ENCODE peak calls at places on chromosome 7, in eight cellular contexts. One of them, this sample, is unnamed.

GRCh38 chr7:1818581-1819200 is 148.6 kb downstream of the ELFN1 start:
- DNase-seq in stimulated activated naive CD8-positive, alpha-beta T cell treated with anti-CD3 and anti-CD28 coated beads, Interleukin-15, amount 100 ng/mL, for 72 hours: no peak
- DNase-seq in stimulated activated CD8-positive, alpha-beta memory T cell treated with anti-CD3 and anti-CD28 coated beads, Interleukin-15, amount 100 ng/mL, for 1 hour: no peak
- DNase-seq in COR-L47: peak; percentile 29
- DNase-seq in M059J: no peak
- DNase-seq in activated naive CD4-positive, alpha-beta T cell treated with anti-CD3 and anti-CD28 coated beads, Interleukin-2, amount 50 U/mL, for 16 hours: no peak
- DNase-seq in AG04450: no peak
- DNase-seq in SJCRH30: peak; percentile 57
- DNase-seq in this sample: no peak

GRCh38 chr7:90488220-90488619 is 18.8 kb downstream of the PTTG1IP2 start:
- DNase-seq in stimulated activated CD8-positive, alpha-beta memory T cell treated with anti-CD3 and anti-CD28 coated beads, Interleukin-15, amount 100 ng/mL, for 1 hour: no peak
- DNase-seq in activated naive CD4-positive, alpha-beta T cell treated with anti-CD3 and anti-CD28 coated beads, Interleukin-2, amount 50 U/mL, for 16 hours: no peak
- DNase-seq in AG04450: no peak
- DNase-seq in stimulated activated naive CD8-positive, alpha-beta T cell treated with anti-CD3 and anti-CD28 coated beads, Interleukin-15, amount 100 ng/mL, for 72 hours: no peak
- DNase-seq in M059J: no peak
- DNase-seq in COR-L47: no peak
- DNase-seq in SJCRH30: no peak
- DNase-seq in this sample: no peak

GRCh38 chr7:139629392-139630082 is 106.1 kb downstream of the CLEC2L start:
- DNase-seq in stimulated activated naive CD8-positive, alpha-beta T cell treated with anti-CD3 and anti-CD28 coated beads, Interleukin-15, amount 100 ng/mL, for 72 hours: no peak
- DNase-seq in stimulated activated CD8-positive, alpha-beta memory T cell treated with anti-CD3 and anti-CD28 coated beads, Interleukin-15, amount 100 ng/mL, for 1 hour: no peak
- DNase-seq in COR-L47: no peak
- DNase-seq in activated naive CD4-positive, alpha-beta T cell treated with anti-CD3 and anti-CD28 coated beads, Interleukin-2, amount 50 U/mL, for 16 hours: no peak
- DNase-seq in AG04450: no peak
- DNase-seq in M059J: no peak
- DNase-seq in SJCRH30: peak; percentile 32
- DNase-seq in this sample: no peak

GRCh38 chr7:22781230-22781711 is 41.4 kb downstream of the TOMM7 start:
- DNase-seq in stimulated activated naive CD8-positive, alpha-beta T cell treated with anti-CD3 and anti-CD28 coated beads, Interleukin-15, amount 100 ng/mL, for 72 hours: no peak
- DNase-seq in COR-L47: no peak
- DNase-seq in stimulated activated CD8-positive, alpha-beta memory T cell treated with anti-CD3 and anti-CD28 coated beads, Interleukin-15, amount 100 ng/mL, for 1 hour: no peak
- DNase-seq in activated naive CD4-positive, alpha-beta T cell treated with anti-CD3 and anti-CD28 coated beads, Interleukin-2, amount 50 U/mL, for 16 hours: no peak
- DNase-seq in SJCRH30: no peak
- DNase-seq in AG04450: peak; percentile 79
- DNase-seq in M059J: peak; percentile 71
- DNase-seq in this sample: no peak

GRCh38 chr7:25093268-25093802 is 31.7 kb downstream of the CYCS start:
- DNase-seq in stimulated activated CD8-positive, alpha-beta memory T cell treated with anti-CD3 and anti-CD28 coated beads, Interleukin-15, amount 100 ng/mL, for 1 hour: peak; percentile 67
- DNase-seq in SJCRH30: peak; percentile 97
- DNase-seq in activated naive CD4-positive, alpha-beta T cell treated with anti-CD3 and anti-CD28 coated beads, Interleukin-2, amount 50 U/mL, for 16 hours: peak; percentile 81
- DNase-seq in stimulated activated naive CD8-positive, alpha-beta T cell treated with anti-CD3 and anti-CD28 coated beads, Interleukin-15, amount 100 ng/mL, for 72 hours: peak; percentile 82
- DNase-seq in COR-L47: peak; percentile 53
- DNase-seq in M059J: peak; percentile 85
- DNase-seq in AG04450: peak; percentile 30
- DNase-seq in this sample: peak; percentile 78

GRCh38 chr7:73701357-73701995 is 18.0 kb downstream of the STX1A start:
- DNase-seq in COR-L47: no peak
- DNase-seq in activated naive CD4-positive, alpha-beta T cell treated with anti-CD3 and anti-CD28 coated beads, Interleukin-2, amount 50 U/mL, for 16 hours: peak; percentile 44
- DNase-seq in M059J: peak; percentile 50
- DNase-seq in stimulated activated naive CD8-positive, alpha-beta T cell treated with anti-CD3 and anti-CD28 coated beads, Interleukin-15, amount 100 ng/mL, for 72 hours: peak; percentile 30
- DNase-seq in SJCRH30: peak; percentile 63
- DNase-seq in stimulated activated CD8-positive, alpha-beta memory T cell treated with anti-CD3 and anti-CD28 coated beads, Interleukin-15, amount 100 ng/mL, for 1 hour: no peak
- DNase-seq in AG04450: no peak
- DNase-seq in this sample: peak; percentile 74

GRCh38 chr7:87564290-87564963 is 36.3 kb downstream of the ABCB1 start:
- DNase-seq in COR-L47: no peak
- DNase-seq in M059J: peak; percentile 52
- DNase-seq in AG04450: no peak
- DNase-seq in activated naive CD4-positive, alpha-beta T cell treated with anti-CD3 and anti-CD28 coated beads, Interleukin-2, amount 50 U/mL, for 16 hours: no peak
- DNase-seq in SJCRH30: peak; percentile 29
- DNase-seq in stimulated activated CD8-positive, alpha-beta memory T cell treated with anti-CD3 and anti-CD28 coated beads, Interleukin-15, amount 100 ng/mL, for 1 hour: no peak
- DNase-seq in stimulated activated naive CD8-positive, alpha-beta T cell treated with anti-CD3 and anti-CD28 coated beads, Interleukin-15, amount 100 ng/mL, for 72 hours: peak; percentile 15
- DNase-seq in this sample: peak; percentile 12

GRCh38 chr7:8063706-8064297 is 95.2 kb downstream of the GLCCI1 start:
- DNase-seq in AG04450: no peak
- DNase-seq in stimulated activated CD8-positive, alpha-beta memory T cell treated with anti-CD3 and anti-CD28 coated beads, Interleukin-15, amount 100 ng/mL, for 1 hour: no peak
- DNase-seq in stimulated activated naive CD8-positive, alpha-beta T cell treated with anti-CD3 and anti-CD28 coated beads, Interleukin-15, amount 100 ng/mL, for 72 hours: no peak
- DNase-seq in COR-L47: peak; percentile 90
- DNase-seq in M059J: peak; percentile 69
- DNase-seq in SJCRH30: peak; percentile 22
- DNase-seq in activated naive CD4-positive, alpha-beta T cell treated with anti-CD3 and anti-CD28 coated beads, Interleukin-2, amount 50 U/mL, for 16 hours: no peak
- DNase-seq in this sample: no peak

GRCh38 chr7:50543776-50544442 is 21.3 kb downstream of the DDC start:
- DNase-seq in AG04450: no peak
- DNase-seq in COR-L47: no peak
- DNase-seq in stimulated activated CD8-positive, alpha-beta memory T cell treated with anti-CD3 and anti-CD28 coated beads, Interleukin-15, amount 100 ng/mL, for 1 hour: no peak
- DNase-seq in activated naive CD4-positive, alpha-beta T cell treated with anti-CD3 and anti-CD28 coated beads, Interleukin-2, amount 50 U/mL, for 16 hours: no peak
- DNase-seq in M059J: no peak
- DNase-seq in SJCRH30: no peak
- DNase-seq in stimulated activated naive CD8-positive, alpha-beta T cell treated with anti-CD3 and anti-CD28 coated beads, Interleukin-15, amount 100 ng/mL, for 72 hours: no peak
- DNase-seq in this sample: no peak

GRCh38 chr7:46173526-46174191 is 252.6 kb upstream of the IGFBP3 start:
- DNase-seq in SJCRH30: no peak
- DNase-seq in stimulated activated CD8-positive, alpha-beta memory T cell treated with anti-CD3 and anti-CD28 coated beads, Interleukin-15, amount 100 ng/mL, for 1 hour: no peak
- DNase-seq in M059J: peak; percentile 52
- DNase-seq in stimulated activated naive CD8-positive, alpha-beta T cell treated with anti-CD3 and anti-CD28 coated beads, Interleukin-15, amount 100 ng/mL, for 72 hours: no peak
- DNase-seq in AG04450: no peak
- DNase-seq in COR-L47: no peak
- DNase-seq in activated naive CD4-positive, alpha-beta T cell treated with anti-CD3 and anti-CD28 coated beads, Interleukin-2, amount 50 U/mL, for 16 hours: no peak
- DNase-seq in this sample: no peak

GRCh38 chr7:30815016-30815854 is 44.0 kb downstream of the MINDY4 start:
- DNase-seq in stimulated activated naive CD8-positive, alpha-beta T cell treated with anti-CD3 and anti-CD28 coated beads, Interleukin-15, amount 100 ng/mL, for 72 hours: no peak
- DNase-seq in stimulated activated CD8-positive, alpha-beta memory T cell treated with anti-CD3 and anti-CD28 coated beads, Interleukin-15, amount 100 ng/mL, for 1 hour: no peak
- DNase-seq in activated naive CD4-positive, alpha-beta T cell treated with anti-CD3 and anti-CD28 coated beads, Interleukin-2, amount 50 U/mL, for 16 hours: no peak
- DNase-seq in AG04450: no peak
- DNase-seq in SJCRH30: no peak
- DNase-seq in M059J: no peak
- DNase-seq in COR-L47: no peak
- DNase-seq in this sample: no peak

GRCh38 chr7:11625669-11626068 is 206.3 kb downstream of the THSD7A start:
- DNase-seq in SJCRH30: no peak
- DNase-seq in stimulated activated CD8-positive, alpha-beta memory T cell treated with anti-CD3 and anti-CD28 coated beads, Interleukin-15, amount 100 ng/mL, for 1 hour: no peak
- DNase-seq in stimulated activated naive CD8-positive, alpha-beta T cell treated with anti-CD3 and anti-CD28 coated beads, Interleukin-15, amount 100 ng/mL, for 72 hours: no peak
- DNase-seq in AG04450: no peak
- DNase-seq in M059J: peak; percentile 54
- DNase-seq in COR-L47: no peak
- DNase-seq in activated naive CD4-positive, alpha-beta T cell treated with anti-CD3 and anti-CD28 coated beads, Interleukin-2, amount 50 U/mL, for 16 hours: no peak
- DNase-seq in this sample: no peak

GRCh38 chr7:117143580-117143979 is 179.3 kb downstream of the WNT2 start:
- DNase-seq in stimulated activated naive CD8-positive, alpha-beta T cell treated with anti-CD3 and anti-CD28 coated beads, Interleukin-15, amount 100 ng/mL, for 72 hours: no peak
- DNase-seq in SJCRH30: no peak
- DNase-seq in COR-L47: no peak
- DNase-seq in activated naive CD4-positive, alpha-beta T cell treated with anti-CD3 and anti-CD28 coated beads, Interleukin-2, amount 50 U/mL, for 16 hours: no peak
- DNase-seq in AG04450: no peak
- DNase-seq in M059J: peak; percentile 70
- DNase-seq in stimulated activated CD8-positive, alpha-beta memory T cell treated with anti-CD3 and anti-CD28 coated beads, Interleukin-15, amount 100 ng/mL, for 1 hour: no peak
- DNase-seq in this sample: no peak

GRCh38 chr7:115226410-115226809 is 304.5 kb downstream of the MDFIC start:
- DNase-seq in COR-L47: no peak
- DNase-seq in stimulated activated CD8-positive, alpha-beta memory T cell treated with anti-CD3 and anti-CD28 coated beads, Interleukin-15, amount 100 ng/mL, for 1 hour: no peak
- DNase-seq in stimulated activated naive CD8-positive, alpha-beta T cell treated with anti-CD3 and anti-CD28 coated beads, Interleukin-15, amount 100 ng/mL, for 72 hours: no peak
- DNase-seq in SJCRH30: no peak
- DNase-seq in AG04450: no peak
- DNase-seq in activated naive CD4-positive, alpha-beta T cell treated with anti-CD3 and anti-CD28 coated beads, Interleukin-2, amount 50 U/mL, for 16 hours: no peak
- DNase-seq in M059J: no peak
- DNase-seq in this sample: no peak

GRCh38 chr7:142496545-142496991 is 238.7 kb upstream of the PRSS58 start:
- DNase-seq in AG04450: no peak
- DNase-seq in stimulated activated naive CD8-positive, alpha-beta T cell treated with anti-CD3 and anti-CD28 coated beads, Interleukin-15, amount 100 ng/mL, for 72 hours: no peak
- DNase-seq in activated naive CD4-positive, alpha-beta T cell treated with anti-CD3 and anti-CD28 coated beads, Interleukin-2, amount 50 U/mL, for 16 hours: peak; percentile 17
- DNase-seq in SJCRH30: peak; percentile 62
- DNase-seq in M059J: peak; percentile 36
- DNase-seq in stimulated activated CD8-positive, alpha-beta memory T cell treated with anti-CD3 and anti-CD28 coated beads, Interleukin-15, amount 100 ng/mL, for 1 hour: no peak
- DNase-seq in COR-L47: no peak
- DNase-seq in this sample: peak; percentile 34

GRCh38 chr7:20777377-20778062 is 9.2 kb downstream of the SP8 start:
- DNase-seq in M059J: no peak
- DNase-seq in SJCRH30: no peak
- DNase-seq in stimulated activated CD8-positive, alpha-beta memory T cell treated with anti-CD3 and anti-CD28 coated beads, Interleukin-15, amount 100 ng/mL, for 1 hour: no peak
- DNase-seq in stimulated activated naive CD8-positive, alpha-beta T cell treated with anti-CD3 and anti-CD28 coated beads, Interleukin-15, amount 100 ng/mL, for 72 hours: no peak
- DNase-seq in activated naive CD4-positive, alpha-beta T cell treated with anti-CD3 and anti-CD28 coated beads, Interleukin-2, amount 50 U/mL, for 16 hours: no peak
- DNase-seq in COR-L47: no peak
- DNase-seq in AG04450: no peak
- DNase-seq in this sample: no peak

GRCh38 chr7:32785365-32785764 is 106.2 kb downstream of the KBTBD2 start:
- DNase-seq in stimulated activated CD8-positive, alpha-beta memory T cell treated with anti-CD3 and anti-CD28 coated beads, Interleukin-15, amount 100 ng/mL, for 1 hour: no peak
- DNase-seq in COR-L47: peak; percentile 48
- DNase-seq in AG04450: no peak
- DNase-seq in activated naive CD4-positive, alpha-beta T cell treated with anti-CD3 and anti-CD28 coated beads, Interleukin-2, amount 50 U/mL, for 16 hours: no peak
- DNase-seq in stimulated activated naive CD8-positive, alpha-beta T cell treated with anti-CD3 and anti-CD28 coated beads, Interleukin-15, amount 100 ng/mL, for 72 hours: no peak
- DNase-seq in SJCRH30: no peak
- DNase-seq in M059J: no peak
- DNase-seq in this sample: no peak

GRCh38 chr7:74544706-74545469 is 91.2 kb downstream of the GTF2IRD1 start:
- DNase-seq in AG04450: peak; percentile 18
- DNase-seq in SJCRH30: peak; percentile 92
- DNase-seq in stimulated activated naive CD8-positive, alpha-beta T cell treated with anti-CD3 and anti-CD28 coated beads, Interleukin-15, amount 100 ng/mL, for 72 hours: peak; percentile 19
- DNase-seq in M059J: peak; percentile 41
- DNase-seq in COR-L47: peak; percentile 29
- DNase-seq in activated naive CD4-positive, alpha-beta T cell treated with anti-CD3 and anti-CD28 coated beads, Interleukin-2, amount 50 U/mL, for 16 hours: no peak
- DNase-seq in stimulated activated CD8-positive, alpha-beta memory T cell treated with anti-CD3 and anti-CD28 coated beads, Interleukin-15, amount 100 ng/mL, for 1 hour: no peak
- DNase-seq in this sample: peak; percentile 62

GRCh38 chr7:103065666-103066065 is 8.9 kb downstream of the FBXL13 start:
- DNase-seq in activated naive CD4-positive, alpha-beta T cell treated with anti-CD3 and anti-CD28 coated beads, Interleukin-2, amount 50 U/mL, for 16 hours: peak; percentile 44
- DNase-seq in M059J: peak; percentile 54
- DNase-seq in COR-L47: peak; percentile 15
- DNase-seq in stimulated activated CD8-positive, alpha-beta memory T cell treated with anti-CD3 and anti-CD28 coated beads, Interleukin-15, amount 100 ng/mL, for 1 hour: no peak
- DNase-seq in AG04450: no peak
- DNase-seq in stimulated activated naive CD8-positive, alpha-beta T cell treated with anti-CD3 and anti-CD28 coated beads, Interleukin-15, amount 100 ng/mL, for 72 hours: peak; percentile 46
- DNase-seq in SJCRH30: peak; percentile 86
- DNase-seq in this sample: peak; percentile 40

GRCh38 chr7:36547361-36547760 is 157.7 kb downstream of the ANLN start:
- DNase-seq in AG04450: no peak
- DNase-seq in activated naive CD4-positive, alpha-beta T cell treated with anti-CD3 and anti-CD28 coated beads, Interleukin-2, amount 50 U/mL, for 16 hours: no peak
- DNase-seq in stimulated activated naive CD8-positive, alpha-beta T cell treated with anti-CD3 and anti-CD28 coated beads, Interleukin-15, amount 100 ng/mL, for 72 hours: no peak
- DNase-seq in stimulated activated CD8-positive, alpha-beta memory T cell treated with anti-CD3 and anti-CD28 coated beads, Interleukin-15, amount 100 ng/mL, for 1 hour: no peak
- DNase-seq in COR-L47: no peak
- DNase-seq in M059J: peak; percentile 63
- DNase-seq in SJCRH30: no peak
- DNase-seq in this sample: no peak

GRCh38 chr7:30915751-30916150 is 4.1 kb downstream of the AQP1 start:
- DNase-seq in M059J: no peak
- DNase-seq in AG04450: no peak
- DNase-seq in SJCRH30: no peak
- DNase-seq in stimulated activated naive CD8-positive, alpha-beta T cell treated with anti-CD3 and anti-CD28 coated beads, Interleukin-15, amount 100 ng/mL, for 72 hours: no peak
- DNase-seq in stimulated activated CD8-positive, alpha-beta memory T cell treated with anti-CD3 and anti-CD28 coated beads, Interleukin-15, amount 100 ng/mL, for 1 hour: no peak
- DNase-seq in activated naive CD4-positive, alpha-beta T cell treated with anti-CD3 and anti-CD28 coated beads, Interleukin-2, amount 50 U/mL, for 16 hours: no peak
- DNase-seq in COR-L47: no peak
- DNase-seq in this sample: no peak

GRCh38 chr7:76515999-76516443 is 5.7 kb downstream of the UPK3B start:
- DNase-seq in AG04450: no peak
- DNase-seq in stimulated activated CD8-positive, alpha-beta memory T cell treated with anti-CD3 and anti-CD28 coated beads, Interleukin-15, amount 100 ng/mL, for 1 hour: no peak
- DNase-seq in M059J: peak; percentile 55
- DNase-seq in activated naive CD4-positive, alpha-beta T cell treated with anti-CD3 and anti-CD28 coated beads, Interleukin-2, amount 50 U/mL, for 16 hours: peak; percentile 46
- DNase-seq in SJCRH30: peak; percentile 54
- DNase-seq in stimulated activated naive CD8-positive, alpha-beta T cell treated with anti-CD3 and anti-CD28 coated beads, Interleukin-15, amount 100 ng/mL, for 72 hours: no peak
- DNase-seq in COR-L47: no peak
- DNase-seq in this sample: peak; percentile 79

GRCh38 chr7:55485501-55486171 is 86.7 kb downstream of the VOPP1 start:
- DNase-seq in SJCRH30: peak; percentile 78
- DNase-seq in COR-L47: no peak
- DNase-seq in stimulated activated naive CD8-positive, alpha-beta T cell treated with anti-CD3 and anti-CD28 coated beads, Interleukin-15, amount 100 ng/mL, for 72 hours: no peak
- DNase-seq in AG04450: no peak
- DNase-seq in stimulated activated CD8-positive, alpha-beta memory T cell treated with anti-CD3 and anti-CD28 coated beads, Interleukin-15, amount 100 ng/mL, for 1 hour: no peak
- DNase-seq in activated naive CD4-positive, alpha-beta T cell treated with anti-CD3 and anti-CD28 coated beads, Interleukin-2, amount 50 U/mL, for 16 hours: no peak
- DNase-seq in M059J: no peak
- DNase-seq in this sample: no peak

GRCh38 chr7:35446091-35446490 is 192.2 kb upstream of the TBX20 start:
- DNase-seq in M059J: no peak
- DNase-seq in SJCRH30: no peak
- DNase-seq in AG04450: no peak
- DNase-seq in stimulated activated naive CD8-positive, alpha-beta T cell treated with anti-CD3 and anti-CD28 coated beads, Interleukin-15, amount 100 ng/mL, for 72 hours: no peak
- DNase-seq in activated naive CD4-positive, alpha-beta T cell treated with anti-CD3 and anti-CD28 coated beads, Interleukin-2, amount 50 U/mL, for 16 hours: no peak
- DNase-seq in stimulated activated CD8-positive, alpha-beta memory T cell treated with anti-CD3 and anti-CD28 coated beads, Interleukin-15, amount 100 ng/mL, for 1 hour: no peak
- DNase-seq in COR-L47: no peak
- DNase-seq in this sample: no peak

GRCh38 chr7:143397710-143398530 is 10.7 kb downstream of the EPHA1 start:
- DNase-seq in M059J: no peak
- DNase-seq in stimulated activated CD8-positive, alpha-beta memory T cell treated with anti-CD3 and anti-CD28 coated beads, Interleukin-15, amount 100 ng/mL, for 1 hour: no peak
- DNase-seq in COR-L47: no peak
- DNase-seq in stimulated activated naive CD8-positive, alpha-beta T cell treated with anti-CD3 and anti-CD28 coated beads, Interleukin-15, amount 100 ng/mL, for 72 hours: no peak
- DNase-seq in AG04450: no peak
- DNase-seq in activated naive CD4-positive, alpha-beta T cell treated with anti-CD3 and anti-CD28 coated beads, Interleukin-2, amount 50 U/mL, for 16 hours: no peak
- DNase-seq in SJCRH30: no peak
- DNase-seq in this sample: no peak

GRCh38 chr7:29355388-29355787 is 160.8 kb downstream of the CHN2 start:
- DNase-seq in M059J: no peak
- DNase-seq in SJCRH30: no peak
- DNase-seq in stimulated activated CD8-positive, alpha-beta memory T cell treated with anti-CD3 and anti-CD28 coated beads, Interleukin-15, amount 100 ng/mL, for 1 hour: no peak
- DNase-seq in activated naive CD4-positive, alpha-beta T cell treated with anti-CD3 and anti-CD28 coated beads, Interleukin-2, amount 50 U/mL, for 16 hours: no peak
- DNase-seq in stimulated activated naive CD8-positive, alpha-beta T cell treated with anti-CD3 and anti-CD28 coated beads, Interleukin-15, amount 100 ng/mL, for 72 hours: no peak
- DNase-seq in AG04450: no peak
- DNase-seq in COR-L47: no peak
- DNase-seq in this sample: no peak

GRCh38 chr7:137287651-137288258 is 55.8 kb downstream of the PTN start:
- DNase-seq in M059J: peak; percentile 6
- DNase-seq in COR-L47: no peak
- DNase-seq in AG04450: no peak
- DNase-seq in stimulated activated CD8-positive, alpha-beta memory T cell treated with anti-CD3 and anti-CD28 coated beads, Interleukin-15, amount 100 ng/mL, for 1 hour: no peak
- DNase-seq in stimulated activated naive CD8-positive, alpha-beta T cell treated with anti-CD3 and anti-CD28 coated beads, Interleukin-15, amount 100 ng/mL, for 72 hours: no peak
- DNase-seq in activated naive CD4-positive, alpha-beta T cell treated with anti-CD3 and anti-CD28 coated beads, Interleukin-2, amount 50 U/mL, for 16 hours: no peak
- DNase-seq in SJCRH30: peak; percentile 10
- DNase-seq in this sample: no peak

GRCh38 chr7:77917500-77918262 is 119.1 kb downstream of the PHTF2 start:
- DNase-seq in SJCRH30: no peak
- DNase-seq in stimulated activated naive CD8-positive, alpha-beta T cell treated with anti-CD3 and anti-CD28 coated beads, Interleukin-15, amount 100 ng/mL, for 72 hours: no peak
- DNase-seq in stimulated activated CD8-positive, alpha-beta memory T cell treated with anti-CD3 and anti-CD28 coated beads, Interleukin-15, amount 100 ng/mL, for 1 hour: no peak
- DNase-seq in activated naive CD4-positive, alpha-beta T cell treated with anti-CD3 and anti-CD28 coated beads, Interleukin-2, amount 50 U/mL, for 16 hours: no peak
- DNase-seq in COR-L47: no peak
- DNase-seq in M059J: no peak
- DNase-seq in AG04450: no peak
- DNase-seq in this sample: no peak

GRCh38 chr7:5661941-5662340 is 119.5 kb downstream of the RNF216 start:
- DNase-seq in SJCRH30: peak; percentile 83
- DNase-seq in AG04450: no peak
- DNase-seq in activated naive CD4-positive, alpha-beta T cell treated with anti-CD3 and anti-CD28 coated beads, Interleukin-2, amount 50 U/mL, for 16 hours: no peak
- DNase-seq in M059J: no peak
- DNase-seq in COR-L47: no peak
- DNase-seq in stimulated activated CD8-positive, alpha-beta memory T cell treated with anti-CD3 and anti-CD28 coated beads, Interleukin-15, amount 100 ng/mL, for 1 hour: no peak
- DNase-seq in stimulated activated naive CD8-positive, alpha-beta T cell treated with anti-CD3 and anti-CD28 coated beads, Interleukin-15, amount 100 ng/mL, for 72 hours: no peak
- DNase-seq in this sample: peak; percentile 45

GRCh38 chr7:116212859-116213258 is 2.5 kb downstream of the TES start:
- DNase-seq in stimulated activated naive CD8-positive, alpha-beta T cell treated with anti-CD3 and anti-CD28 coated beads, Interleukin-15, amount 100 ng/mL, for 72 hours: no peak
- DNase-seq in AG04450: no peak
- DNase-seq in COR-L47: no peak
- DNase-seq in M059J: peak; percentile 39
- DNase-seq in stimulated activated CD8-positive, alpha-beta memory T cell treated with anti-CD3 and anti-CD28 coated beads, Interleukin-15, amount 100 ng/mL, for 1 hour: no peak
- DNase-seq in activated naive CD4-positive, alpha-beta T cell treated with anti-CD3 and anti-CD28 coated beads, Interleukin-2, amount 50 U/mL, for 16 hours: no peak
- DNase-seq in SJCRH30: no peak
- DNase-seq in this sample: no peak

This sample was measured in GM13977.